ENCODE peak calls at places on chromosomes 7 and 10, in eight cellular contexts. One of them, this sample, is unnamed.
A peak's percentile ranks its signal among the peaks of the same experiment; 100 is the strongest.

GRCh38 chr7:100215895-100216294 is 3.9 kb upstream of the PVRIG start:
- DNase-seq in SK-MEL-5: no peak
- DNase-seq in HT-29: no peak
- DNase-seq in activated CD4-positive, alpha-beta T cell treated with anti-CD3 and anti-CD28 coated beads for 48 hours: no peak
- DNase-seq in NCI-H187 treated with DMSO at 0.1 percent for 48 hours: no peak
- DNase-seq in brain microvascular endothelial cell: no peak
- DNase-seq in T-helper 2 cell: no peak
- DNase-seq in GM04504: peak; percentile 10
- DNase-seq in this sample: no peak

GRCh38 chr7:158302274-158303070 is 285.2 kb downstream of the PTPRN2 start:
- DNase-seq in HT-29: no peak
- DNase-seq in activated CD4-positive, alpha-beta T cell treated with anti-CD3 and anti-CD28 coated beads for 48 hours: no peak
- DNase-seq in GM04504: no peak
- DNase-seq in T-helper 2 cell: no peak
- DNase-seq in SK-MEL-5: no peak
- DNase-seq in NCI-H187 treated with DMSO at 0.1 percent for 48 hours: no peak
- DNase-seq in brain microvascular endothelial cell: no peak
- DNase-seq in this sample: no peak

GRCh38 chr10:12806228-12807095 is 195.1 kb downstream of the CCDC3 start:
- DNase-seq in GM04504: no peak
- DNase-seq in brain microvascular endothelial cell: no peak
- DNase-seq in activated CD4-positive, alpha-beta T cell treated with anti-CD3 and anti-CD28 coated beads for 48 hours: no peak
- DNase-seq in HT-29: no peak
- DNase-seq in NCI-H187 treated with DMSO at 0.1 percent for 48 hours: no peak
- DNase-seq in SK-MEL-5: no peak
- DNase-seq in T-helper 2 cell: no peak
- DNase-seq in this sample: no peak

GRCh38 chr7:158885624-158886023 is 29.3 kb downstream of the DYNC2I1 start:
- DNase-seq in NCI-H187 treated with DMSO at 0.1 percent for 48 hours: no peak
- DNase-seq in activated CD4-positive, alpha-beta T cell treated with anti-CD3 and anti-CD28 coated beads for 48 hours: no peak
- DNase-seq in GM04504: no peak
- DNase-seq in T-helper 2 cell: no peak
- DNase-seq in brain microvascular endothelial cell: no peak
- DNase-seq in SK-MEL-5: peak; percentile 53
- DNase-seq in HT-29: peak; percentile 28
- DNase-seq in this sample: no peak

GRCh38 chr7:151081170-151082101 is 827 bp upstream of the FASTK start:
- DNase-seq in NCI-H187 treated with DMSO at 0.1 percent for 48 hours: no peak
- DNase-seq in brain microvascular endothelial cell: no peak
- DNase-seq in T-helper 2 cell: no peak
- DNase-seq in GM04504: no peak
- DNase-seq in SK-MEL-5: no peak
- DNase-seq in activated CD4-positive, alpha-beta T cell treated with anti-CD3 and anti-CD28 coated beads for 48 hours: no peak
- DNase-seq in HT-29: peak; percentile 79
- DNase-seq in this sample: no peak

GRCh38 chr10:9634466-9634865 is 1383.2 kb upstream of the CELF2 start:
- DNase-seq in NCI-H187 treated with DMSO at 0.1 percent for 48 hours: no peak
- DNase-seq in SK-MEL-5: no peak
- DNase-seq in HT-29: no peak
- DNase-seq in GM04504: no peak
- DNase-seq in activated CD4-positive, alpha-beta T cell treated with anti-CD3 and anti-CD28 coated beads for 48 hours: no peak
- DNase-seq in T-helper 2 cell: no peak
- DNase-seq in brain microvascular endothelial cell: peak; percentile 78
- DNase-seq in this sample: peak; percentile 5

GRCh38 chr10:70494966-70495365 is 16.4 kb downstream of the PALD1 start:
- DNase-seq in T-helper 2 cell: no peak
- DNase-seq in HT-29: no peak
- DNase-seq in brain microvascular endothelial cell: no peak
- DNase-seq in activated CD4-positive, alpha-beta T cell treated with anti-CD3 and anti-CD28 coated beads for 48 hours: peak; percentile 32
- DNase-seq in NCI-H187 treated with DMSO at 0.1 percent for 48 hours: no peak
- DNase-seq in SK-MEL-5: no peak
- DNase-seq in GM04504: no peak
- DNase-seq in this sample: no peak

GRCh38 chr7:20959281-20959680 is 172.6 kb upstream of the SP8 start:
- DNase-seq in SK-MEL-5: no peak
- DNase-seq in NCI-H187 treated with DMSO at 0.1 percent for 48 hours: no peak
- DNase-seq in GM04504: no peak
- DNase-seq in T-helper 2 cell: no peak
- DNase-seq in activated CD4-positive, alpha-beta T cell treated with anti-CD3 and anti-CD28 coated beads for 48 hours: no peak
- DNase-seq in HT-29: peak; percentile 57
- DNase-seq in brain microvascular endothelial cell: no peak
- DNase-seq in this sample: no peak

GRCh38 chr10:31864834-31865518 is 63.7 kb downstream of the ARHGAP12 start:
- DNase-seq in SK-MEL-5: no peak
- DNase-seq in NCI-H187 treated with DMSO at 0.1 percent for 48 hours: no peak
- DNase-seq in activated CD4-positive, alpha-beta T cell treated with anti-CD3 and anti-CD28 coated beads for 48 hours: no peak
- DNase-seq in GM04504: no peak
- DNase-seq in T-helper 2 cell: no peak
- DNase-seq in brain microvascular endothelial cell: peak; percentile 12
- DNase-seq in HT-29: peak; percentile 50
- DNase-seq in this sample: no peak

GRCh38 chr7:152180587-152180986 is 155.1 kb downstream of the GALNT11 start:
- DNase-seq in brain microvascular endothelial cell: no peak
- DNase-seq in HT-29: peak; percentile 17
- DNase-seq in NCI-H187 treated with DMSO at 0.1 percent for 48 hours: no peak
- DNase-seq in GM04504: no peak
- DNase-seq in T-helper 2 cell: no peak
- DNase-seq in activated CD4-positive, alpha-beta T cell treated with anti-CD3 and anti-CD28 coated beads for 48 hours: no peak
- DNase-seq in SK-MEL-5: peak; percentile 15
- DNase-seq in this sample: no peak

GRCh38 chr10:15804109-15804508 is 56.2 kb downstream of the MINDY3 start:
- DNase-seq in SK-MEL-5: no peak
- DNase-seq in GM04504: no peak
- DNase-seq in T-helper 2 cell: no peak
- DNase-seq in NCI-H187 treated with DMSO at 0.1 percent for 48 hours: no peak
- DNase-seq in HT-29: no peak
- DNase-seq in brain microvascular endothelial cell: no peak
- DNase-seq in activated CD4-positive, alpha-beta T cell treated with anti-CD3 and anti-CD28 coated beads for 48 hours: no peak
- DNase-seq in this sample: no peak

GRCh38 chr10:93495654-93496321 is 624 bp upstream of the CEP55 start:
- DNase-seq in brain microvascular endothelial cell: peak; percentile 26
- DNase-seq in T-helper 2 cell: no peak
- DNase-seq in activated CD4-positive, alpha-beta T cell treated with anti-CD3 and anti-CD28 coated beads for 48 hours: peak; percentile 40
- DNase-seq in NCI-H187 treated with DMSO at 0.1 percent for 48 hours: no peak
- DNase-seq in GM04504: no peak
- DNase-seq in SK-MEL-5: peak; percentile 26
- DNase-seq in HT-29: peak; percentile 26
- DNase-seq in this sample: peak; percentile 47

GRCh38 chr7:44380831-44381493 is 55.6 kb upstream of the CAMK2B start:
- DNase-seq in brain microvascular endothelial cell: no peak
- DNase-seq in activated CD4-positive, alpha-beta T cell treated with anti-CD3 and anti-CD28 coated beads for 48 hours: no peak
- DNase-seq in HT-29: no peak
- DNase-seq in GM04504: no peak
- DNase-seq in NCI-H187 treated with DMSO at 0.1 percent for 48 hours: no peak
- DNase-seq in T-helper 2 cell: no peak
- DNase-seq in SK-MEL-5: no peak
- DNase-seq in this sample: no peak

GRCh38 chr7:17559388-17559787 is 260.9 kb downstream of the AHR start:
- DNase-seq in GM04504: no peak
- DNase-seq in NCI-H187 treated with DMSO at 0.1 percent for 48 hours: no peak
- DNase-seq in HT-29: peak; percentile 60
- DNase-seq in activated CD4-positive, alpha-beta T cell treated with anti-CD3 and anti-CD28 coated beads for 48 hours: no peak
- DNase-seq in brain microvascular endothelial cell: no peak
- DNase-seq in T-helper 2 cell: no peak
- DNase-seq in SK-MEL-5: no peak
- DNase-seq in this sample: no peak

GRCh38 chr10:59606551-59606961 is 103.1 kb downstream of the SLC16A9 start:
- DNase-seq in GM04504: no peak
- DNase-seq in T-helper 2 cell: no peak
- DNase-seq in activated CD4-positive, alpha-beta T cell treated with anti-CD3 and anti-CD28 coated beads for 48 hours: no peak
- DNase-seq in brain microvascular endothelial cell: peak; percentile 13
- DNase-seq in HT-29: no peak
- DNase-seq in SK-MEL-5: peak; percentile 43
- DNase-seq in NCI-H187 treated with DMSO at 0.1 percent for 48 hours: no peak
- DNase-seq in this sample: peak; percentile 17

GRCh38 chr7:136168021-136168420 is 190.9 kb upstream of the MTPN start:
- DNase-seq in brain microvascular endothelial cell: no peak
- DNase-seq in NCI-H187 treated with DMSO at 0.1 percent for 48 hours: no peak
- DNase-seq in HT-29: no peak
- DNase-seq in GM04504: no peak
- DNase-seq in SK-MEL-5: no peak
- DNase-seq in T-helper 2 cell: no peak
- DNase-seq in activated CD4-positive, alpha-beta T cell treated with anti-CD3 and anti-CD28 coated beads for 48 hours: no peak
- DNase-seq in this sample: no peak

GRCh38 chr7:101767544-101767943 is 49.9 kb upstream of the CUX1 start:
- DNase-seq in GM04504: no peak
- DNase-seq in T-helper 2 cell: no peak
- DNase-seq in activated CD4-positive, alpha-beta T cell treated with anti-CD3 and anti-CD28 coated beads for 48 hours: no peak
- DNase-seq in brain microvascular endothelial cell: no peak
- DNase-seq in NCI-H187 treated with DMSO at 0.1 percent for 48 hours: no peak
- DNase-seq in HT-29: no peak
- DNase-seq in SK-MEL-5: no peak
- DNase-seq in this sample: no peak

GRCh38 chr10:117374506-117375359 is 507 bp downstream of the PDZD8 start:
- DNase-seq in SK-MEL-5: no peak
- DNase-seq in T-helper 2 cell: no peak
- DNase-seq in NCI-H187 treated with DMSO at 0.1 percent for 48 hours: no peak
- DNase-seq in activated CD4-positive, alpha-beta T cell treated with anti-CD3 and anti-CD28 coated beads for 48 hours: peak; percentile 43
- DNase-seq in brain microvascular endothelial cell: no peak
- DNase-seq in GM04504: no peak
- DNase-seq in HT-29: peak; percentile 53
- DNase-seq in this sample: no peak

GRCh38 chr7:4818000-4818794 is 42.8 kb downstream of the AP5Z1 start:
- DNase-seq in activated CD4-positive, alpha-beta T cell treated with anti-CD3 and anti-CD28 coated beads for 48 hours: no peak
- DNase-seq in GM04504: no peak
- DNase-seq in HT-29: no peak
- DNase-seq in NCI-H187 treated with DMSO at 0.1 percent for 48 hours: no peak
- DNase-seq in T-helper 2 cell: no peak
- DNase-seq in SK-MEL-5: no peak
- DNase-seq in brain microvascular endothelial cell: no peak
- DNase-seq in this sample: no peak

GRCh38 chr7:21412291-21412896 is 15.5 kb upstream of the SP4 start:
- DNase-seq in SK-MEL-5: no peak
- DNase-seq in brain microvascular endothelial cell: no peak
- DNase-seq in T-helper 2 cell: no peak
- DNase-seq in GM04504: no peak
- DNase-seq in activated CD4-positive, alpha-beta T cell treated with anti-CD3 and anti-CD28 coated beads for 48 hours: no peak
- DNase-seq in NCI-H187 treated with DMSO at 0.1 percent for 48 hours: no peak
- DNase-seq in HT-29: no peak
- DNase-seq in this sample: no peak